ENCODE peak calls at places on chromosomes 5 and 9, in six cellular contexts. X is fibroblast of lung, Q is IMR-90, W is cardiac muscle cell, U is endothelial cell of umbilical vein, O is PC-3. L is an unnamed sample.

GRCh38 chr5:131270809-131271208 is 7.0 kb downstream of the CDC42SE2 start:
- DNase-seq in X (peak; percentile 72), Q (peak; percentile 52), W (no peak), U (no peak), O (peak; percentile 78), L (no peak)

GRCh38 chr5:92207156-92207555 is 824.0 kb upstream of the ARRDC3 start:
- DNase-seq in X (no peak), Q (no peak), W (no peak), U (no peak), O (no peak), L (no peak)

GRCh38 chr9:88237454-88238280 is 99.4 kb upstream of the SPATA31C2 start:
- DNase-seq in X (no peak), Q (no peak), W (no peak), U (no peak), O (no peak), L (no peak)

GRCh38 chr5:72525816-72526215 is 18.6 kb upstream of the ZNF366 start:
- DNase-seq in X (peak; percentile 27), Q (peak; percentile 77), W (peak; percentile 90), U (no peak), O (peak; percentile 56), L (no peak)

GRCh38 chr5:151686673-151687378 is at the start of gene SPARC:
- DNase-seq in X (peak; percentile 97), Q (peak; percentile 96), W (peak; percentile 98), U (peak; percentile 85), O (no peak), L (peak; percentile 84)

GRCh38 chr5:171542504-171543150 is 123.2 kb downstream of the FGF18 start:
- DNase-seq in X (no peak), Q (no peak), W (no peak), U (no peak), O (no peak), L (no peak)

GRCh38 chr5:52811067-52811749 is 23.5 kb downstream of the ITGA1 start:
- DNase-seq in X (peak; percentile 45), Q (peak; percentile 77), W (peak; percentile 63), U (no peak), O (peak; percentile 49), L (peak; percentile 68)

GRCh38 chr5:127696688-127697087 is 6.5 kb upstream of the CCDC192 start:
- DNase-seq in X (peak; percentile 87), Q (peak; percentile 71), W (peak; percentile 91), U (no peak), O (peak; percentile 5), L (no peak)

GRCh38 chr5:66230551-66230950 is 86.5 kb downstream of the SREK1 start:
- DNase-seq in X (peak; percentile 48), Q (no peak), W (peak; percentile 16), U (peak; percentile 4), O (no peak), L (no peak)

GRCh38 chr5:148937830-148938534 is 111.6 kb downstream of the ADRB2 start:
- DNase-seq in X (no peak), Q (no peak), W (no peak), U (no peak), O (no peak), L (no peak)

GRCh38 chr9:36204906-36205547 is 14.3 kb downstream of the CLTA start:
- DNase-seq in X (no peak), Q (no peak), W (peak; percentile 18), U (peak; percentile 15), O (no peak), L (peak; percentile 68)

GRCh38 chr5:9557696-9558095 is 11.8 kb upstream of the SEMA5A start:
- DNase-seq in X (peak; percentile 82), Q (peak; percentile 82), W (no peak), U (no peak), O (peak; percentile 97), L (no peak)

GRCh38 chr9:132878695-132879064 is at the start of gene SPACA9:
- DNase-seq in X (peak; percentile 46), Q (peak; percentile 11), W (peak; percentile 75), U (peak; percentile 46), O (peak; percentile 40), L (peak; percentile 71)

GRCh38 chr5:77239126-77239741 is 28.8 kb downstream of the PDE8B start:
- DNase-seq in X (peak; percentile 9), Q (no peak), W (peak; percentile 40), U (peak; percentile 20), O (peak; percentile 50), L (peak; percentile 30)

GRCh38 chr5:14834584-14835540 is 36.7 kb downstream of the ANKH start:
- DNase-seq in X (peak; percentile 50), Q (no peak), W (no peak), U (no peak), O (peak; percentile 81), L (no peak)

GRCh38 chr9:113503613-113504230 is 40.2 kb downstream of the RGS3 start:
- DNase-seq in X (peak; percentile 13), Q (peak; percentile 23), W (peak; percentile 73), U (peak; percentile 97), O (no peak), L (no peak)

GRCh38 chr5:44951371-44951770 is 142.6 kb downstream of the MRPS30 start:
- DNase-seq in X (no peak), Q (no peak), W (no peak), U (no peak), O (no peak), L (no peak)

GRCh38 chr9:1042466-1042865 is 7.7 kb upstream of the DMRT2 start:
- DNase-seq in X (no peak), Q (no peak), W (peak; percentile 23), U (no peak), O (no peak), L (no peak)

GRCh38 chr9:78004478-78005229 is 27.0 kb downstream of the GNAQ start:
- DNase-seq in X (no peak), Q (peak; percentile 30), W (peak; percentile 38), U (no peak), O (peak; percentile 41), L (no peak)

GRCh38 chr5:125584119-125584518 is 837.7 kb upstream of the ZNF608 start:
- DNase-seq in X (peak; percentile 73), Q (no peak), W (peak; percentile 79), U (no peak), O (no peak), L (no peak)

GRCh38 chr9:77848897-77849296 is 182.7 kb downstream of the GNAQ start:
- DNase-seq in X (peak; percentile 92), Q (peak; percentile 91), W (peak; percentile 89), U (peak; percentile 80), O (peak; percentile 24), L (peak; percentile 85)

GRCh38 chr5:90461303-90461702 is 13.3 kb downstream of the MBLAC2 start:
- DNase-seq in X (no peak), Q (no peak), W (no peak), U (no peak), O (no peak), L (no peak)

GRCh38 chr9:15087031-15087417 is 176.8 kb upstream of the FREM1 start:
- DNase-seq in X (no peak), Q (peak; percentile 3), W (peak; percentile 66), U (no peak), O (no peak), L (no peak)
- H3K4me1 ChIP-seq in X (no peaks in the 10 kb centered on the region), Q (no peaks in the 10 kb centered on the region), W (no peaks in the 10 kb centered on the region), U (no peaks in the 10 kb centered on the region), O (no peaks in the 10 kb centered on the region), L (no peaks in the 10 kb centered on the region)

DNA sequence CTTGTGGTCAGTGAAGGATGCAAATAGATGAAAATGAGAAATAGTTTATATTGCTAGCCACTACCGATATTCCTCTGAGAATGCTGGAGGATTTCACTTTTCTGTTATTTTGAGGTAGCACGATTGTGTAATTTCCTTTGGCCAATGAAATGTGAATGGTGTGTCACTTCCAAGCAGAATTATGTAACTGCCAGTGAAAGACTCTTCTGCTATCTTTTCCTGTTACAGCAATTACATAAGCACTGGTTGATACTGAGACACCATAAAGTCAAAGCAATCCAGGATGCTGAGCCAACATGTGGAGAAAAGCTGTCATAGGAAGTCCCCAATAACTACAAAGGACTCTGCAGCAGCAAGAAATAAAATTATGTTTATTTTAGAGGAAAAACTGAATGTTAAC is 3.5 kb upstream of the PCDHA2 start:
- DNase-seq in X (no peak), Q (no peak), W (no peak), U (no peak), O (no peak), L (no peak)
- H3K9me3 ChIP-seq in X (no peaks in the 10 kb centered on the region), Q (peaks cover 27% of the 10 kb centered on the region), W (no peaks in the 10 kb centered on the region), U (peaks cover 2% of the 10 kb centered on the region), O (peaks cover 18% of the 10 kb centered on the region), L (no peaks in the 10 kb centered on the region)

GRCh38 chr9:126663661-126664072 is 49.9 kb downstream of the LMX1B start:
- DNase-seq in X (no peak), Q (no peak), W (no peak), U (peak; percentile 8), O (no peak), L (no peak)

GRCh38 chr9:126658964-126659555 is 45.3 kb downstream of the LMX1B start:
- DNase-seq in X (no peak), Q (no peak), W (no peak), U (no peak), O (no peak), L (no peak)

GRCh38 chr9:126664893-126665695 is 51.4 kb downstream of the LMX1B start:
- DNase-seq in X (no peak), Q (no peak), W (no peak), U (no peak), O (no peak), L (no peak)

GRCh38 chr9:126661122-126661520 is 47.4 kb downstream of the LMX1B start:
- DNase-seq in X (no peak), Q (no peak), W (no peak), U (no peak), O (no peak), L (no peak)

DNA sequence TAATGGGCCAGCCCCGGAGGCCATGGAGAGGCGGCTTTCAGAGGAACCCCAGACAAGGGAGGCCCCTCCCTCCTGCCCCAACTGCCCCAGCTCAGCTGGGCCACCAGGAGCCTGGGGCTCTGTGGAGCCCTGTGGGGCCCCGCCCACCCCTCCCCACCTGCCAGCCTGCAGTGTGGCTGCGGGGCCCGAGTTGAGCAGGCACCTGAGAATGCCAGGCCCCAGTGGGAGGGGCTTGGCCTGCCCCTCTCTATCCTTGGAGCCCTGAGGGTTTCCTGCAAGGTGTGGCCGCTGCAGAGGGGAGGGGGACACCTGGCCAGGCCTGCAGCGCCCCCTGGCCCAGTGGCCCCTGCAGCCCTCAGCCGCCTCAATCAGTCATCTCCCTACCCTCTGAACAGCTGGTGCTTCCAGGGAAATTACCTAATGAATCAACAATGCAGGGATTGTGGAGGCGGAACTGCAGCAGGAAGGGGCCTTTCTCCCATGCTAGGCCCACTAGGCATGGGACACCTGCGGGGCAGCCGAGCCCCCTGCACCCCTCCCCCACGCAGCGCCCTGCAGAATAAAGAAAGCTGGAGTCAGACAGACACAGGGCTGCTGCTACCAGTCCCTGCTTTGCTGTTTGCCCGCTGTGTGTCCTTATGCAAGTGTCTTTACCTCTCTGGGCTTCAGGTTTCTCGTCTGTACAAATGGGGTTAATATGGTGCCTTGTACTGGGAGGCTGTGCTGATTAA is 48.0 kb downstream of the LMX1B start:
- DNase-seq in X (peak; percentile 20), Q (peak; percentile 6), W (peak; percentile 18), U (peak; percentile 62), O (peak; percentile 79), L (no peak)
- TF ChIP-seq CTCF in X (no peak), Q (no peak), W (no peak), U (peak; percentile 18), O (peak; percentile 39), L (no peak)

GRCh38 chr5:82509726-82510125 is 231.6 kb upstream of the RPS23 start:
- DNase-seq in X (no peak), Q (no peak), W (no peak), U (no peak), O (no peak), L (no peak)

GRCh38 chr5:82517544-82517943 is 239.4 kb upstream of the RPS23 start:
- DNase-seq in X (no peak), Q (no peak), W (no peak), U (no peak), O (no peak), L (no peak)

GRCh38 chr5:82513739-82514138 is 235.6 kb upstream of the RPS23 start:
- DNase-seq in X (no peak), Q (no peak), W (no peak), U (no peak), O (no peak), L (no peak)

GRCh38 chr5:82512025-82512424 is 233.9 kb upstream of the RPS23 start:
- DNase-seq in X (no peak), Q (no peak), W (peak; percentile 9), U (no peak), O (no peak), L (no peak)
- H3K4me1 ChIP-seq in X (no peaks in the 10 kb centered on the region), Q (no peaks in the 10 kb centered on the region), W (no peaks in the 10 kb centered on the region), U (no peaks in the 10 kb centered on the region), O (no peaks in the 10 kb centered on the region), L (no peaks in the 10 kb centered on the region)

L was measured in adrenal gland.